ENCODE peak calls at places on chromosomes 2 and 18, in four cellular contexts. D is K562, P is WTC11, J is HepG2. A is an unnamed sample.

GRCh38 chr2:99881901-99882591 is 260.3 kb downstream of the AFF3 start:
- DNase-seq in D (no peak), P (no peak), J (no peak), A (peak)

GRCh38 chr2:96809216-96809882 is 6.7 kb upstream of the CNNM3 start:
- DNase-seq in D (no peak), P (no peak), J (no peak), A (no peak)

GRCh38 chr2:152200562-152201465 is 25.3 kb upstream of the STAM2 start:
- DNase-seq in D (peak), P (peak), J (peak), A (peak)

GRCh38 chr2:73944714-73945113 is 18.0 kb downstream of the DGUOK start:
- DNase-seq in D (no peak), P (no peak), J (no peak), A (no peak)

GRCh38 chr18:48928787-48929186 is 22.0 kb downstream of the SMAD7 start:
- DNase-seq in D (no peak), P (no peak), J (peak), A (no peak)

GRCh38 chr2:157460384-157460837 is 16.5 kb upstream of the CYTIP start:
- DNase-seq in D (no peak), P (no peak), J (peak), A (no peak)

GRCh38 chr2:70608373-70608772 is 54.7 kb upstream of the TGFA start:
- DNase-seq in D (no peak), P (no peak), J (no peak), A (no peak)

GRCh38 chr2:11344342-11344955 is at the start of gene ROCK2:
- DNase-seq in D (peak), P (peak), J (peak), A (peak)

GRCh38 chr2:69514836-69515235 is 77.6 kb upstream of the NFU1 start:
- DNase-seq in D (no peak), P (no peak), J (no peak), A (no peak)

GRCh38 chr2:235010117-235010729 is 58.4 kb downstream of the SH3BP4 start:
- DNase-seq in D (no peak), P (no peak), J (no peak), A (no peak)

GRCh38 chr2:98468621-98469236 is 24.1 kb downstream of the INPP4A start:
- DNase-seq in D (no peak), P (no peak), J (no peak), A (no peak)

GRCh38 chr2:223044916-223045700 is 6.9 kb upstream of the KCNE4 start:
- DNase-seq in D (no peak), P (no peak), J (no peak), A (no peak)

GRCh38 chr2:233976690-233977294 is 59.6 kb downstream of the TRPM8 start:
- DNase-seq in D (peak), P (no peak), J (peak), A (peak)

GRCh38 chr2:208488668-208489564 is 82.3 kb downstream of the PTH2R start:
- DNase-seq in D (peak), P (no peak), J (no peak), A (no peak)

GRCh38 chr2:9261231-9261883 is 54.7 kb downstream of the ASAP2 start:
- DNase-seq in D (no peak), P (no peak), J (no peak), A (no peak)

GRCh38 chr18:74114206-74114605 is 33.4 kb downstream of the FBXO15 start:
- DNase-seq in D (no peak), P (no peak), J (no peak), A (no peak)

GRCh38 chr2:101837354-101837753 is 139.8 kb downstream of the MAP4K4 start:
- DNase-seq in D (no peak), P (no peak), J (no peak), A (no peak)

GRCh38 chr2:106163948-106164580 is 30.0 kb downstream of the UXS1 start:
- DNase-seq in D (no peak), P (no peak), J (no peak), A (no peak)

GRCh38 chr2:10412380-10412779 is 35.7 kb downstream of the ODC1 start:
- DNase-seq in D (peak), P (peak), J (peak), A (peak)

GRCh38 chr2:208189782-208190181 is at the start of gene C2orf80:
- DNase-seq in D (no peak), P (no peak), J (no peak), A (no peak)

GRCh38 chr2:200662727-200663126 is 76.9 kb downstream of the AOX1 start:
- DNase-seq in D (no peak), P (no peak), J (peak), A (no peak)

GRCh38 chr2:168915433-168916328 is 14.6 kb downstream of the G6PC2 start:
- DNase-seq in D (no peak), P (no peak), J (no peak), A (no peak)

GRCh38 chr2:223058952-223059716 is 7.1 kb downstream of the KCNE4 start:
- DNase-seq in D (peak), P (no peak), J (peak), A (no peak)

GRCh38 chr18:8607776-8608682 is 1.2 kb upstream of the RAB12 start:
- DNase-seq in D (no peak), P (no peak), J (peak), A (no peak)

GRCh38 chr2:157229572-157229971 is 27.9 kb upstream of the GALNT5 start:
- DNase-seq in D (no peak), P (no peak), J (no peak), A (no peak)

GRCh38 chr2:49241506-49241905 is 87.2 kb upstream of the FSHR start:
- DNase-seq in D (no peak), P (no peak), J (no peak), A (no peak)

DNA sequence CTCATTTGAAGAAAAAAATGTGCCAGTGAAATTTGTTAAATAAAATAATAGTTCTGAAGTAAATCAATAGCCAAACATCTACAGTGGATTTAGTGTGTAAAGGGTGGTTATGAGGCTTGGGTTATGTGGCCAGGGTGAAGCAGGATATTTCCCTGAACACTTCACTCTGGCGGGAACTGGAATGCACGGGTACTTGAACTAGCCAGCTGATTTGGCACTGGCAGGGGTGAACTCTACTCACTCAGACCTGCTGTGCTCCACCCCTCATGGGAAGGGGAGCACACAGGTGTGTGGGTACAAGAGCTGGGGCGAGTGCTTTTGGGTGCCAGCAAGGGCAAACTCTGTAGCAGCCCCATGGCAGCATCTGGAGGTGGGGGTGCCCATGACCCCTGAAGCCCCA is 278.2 kb downstream of the CALCRL start:
- DNase-seq in D (no peak), P (no peak), J (no peak), A (no peak)
- TF ChIP-seq ELF4 in D (no peak), P (no peak), J (no peak), A (no peak)

DNA sequence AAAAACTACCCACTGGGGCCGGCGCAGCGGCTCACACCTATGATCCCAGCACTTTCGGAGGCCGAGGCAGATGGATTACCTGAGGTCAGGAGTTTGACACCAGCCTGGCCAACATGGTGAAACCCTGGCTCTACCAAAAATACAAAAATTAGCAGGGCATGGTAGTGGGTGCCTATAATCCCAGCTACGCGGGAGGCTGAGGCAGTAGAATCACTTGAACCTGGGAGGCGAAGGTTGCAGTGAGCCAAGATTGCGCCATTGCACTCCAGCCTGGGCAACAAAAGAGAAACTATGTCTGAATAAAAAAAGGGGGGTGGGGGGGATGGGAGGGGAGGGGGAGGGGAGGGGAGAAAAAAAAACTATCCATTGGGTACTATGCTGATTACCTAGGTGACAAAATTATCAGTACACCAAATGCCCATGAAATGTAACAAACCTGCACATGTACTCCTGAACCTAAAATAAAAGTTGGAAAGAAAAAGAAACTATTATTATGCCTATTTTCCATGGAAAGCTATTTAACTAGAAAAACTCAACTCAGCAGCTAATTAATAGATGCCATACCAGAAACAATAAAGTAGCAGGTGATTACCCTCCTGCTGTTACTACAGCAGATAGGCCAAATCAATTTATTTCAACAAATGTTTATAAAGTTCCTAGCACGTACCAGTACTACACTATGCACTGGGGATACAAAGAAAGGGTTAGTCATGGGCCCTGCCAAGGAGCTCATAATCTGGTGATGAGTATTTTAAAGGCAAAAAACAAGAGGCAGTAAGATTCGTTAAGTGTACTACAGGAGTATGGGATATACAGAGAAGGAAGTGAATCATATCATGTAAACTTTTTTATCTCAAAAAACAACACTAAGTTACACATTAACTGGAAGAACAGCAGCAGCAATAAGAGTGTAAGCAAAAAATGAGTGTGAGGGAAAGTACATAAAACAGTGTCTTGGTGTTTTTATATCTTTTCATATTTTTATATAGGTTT is 112.8 kb upstream of the SLC39A10 start:
- DNase-seq in D (no peak), P (no peak), J (peak), A (no peak)
- TF ChIP-seq ELF4 in D (no peak), P (no peak), J (no peak), A (no peak)

DNA sequence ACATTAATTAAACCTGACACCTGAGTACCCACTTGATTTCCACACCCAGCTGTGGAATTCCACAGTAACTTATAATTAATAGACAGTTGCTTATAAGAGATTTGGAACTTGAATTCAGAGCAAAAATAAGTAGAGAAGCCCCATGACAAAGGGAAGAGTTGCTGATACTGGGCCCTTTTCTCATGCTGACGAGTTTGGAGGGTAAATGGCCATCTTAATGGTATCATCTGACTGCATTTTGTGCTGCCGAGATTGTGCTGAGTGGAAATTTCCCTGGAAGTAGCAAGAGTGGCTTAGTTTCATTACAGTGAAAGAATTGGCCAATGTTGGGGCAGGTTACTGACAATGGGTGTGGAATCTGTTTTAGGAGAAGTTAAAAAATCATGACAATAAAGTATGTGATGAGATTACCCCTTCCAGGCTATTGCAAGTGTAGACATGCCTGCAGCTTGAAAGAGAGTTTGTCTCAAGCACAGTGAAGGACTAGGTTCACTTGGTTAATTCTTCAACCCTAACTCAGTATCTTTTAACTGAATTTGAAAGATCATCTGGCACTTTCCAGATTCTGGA is 49.9 kb downstream of the VSNL1 start:
- DNase-seq in D (no peak), P (no peak), J (no peak), A (no peak)
- TF ChIP-seq ELF4 in D (no peak), P (no peak), J (no peak), A (no peak)

DNA sequence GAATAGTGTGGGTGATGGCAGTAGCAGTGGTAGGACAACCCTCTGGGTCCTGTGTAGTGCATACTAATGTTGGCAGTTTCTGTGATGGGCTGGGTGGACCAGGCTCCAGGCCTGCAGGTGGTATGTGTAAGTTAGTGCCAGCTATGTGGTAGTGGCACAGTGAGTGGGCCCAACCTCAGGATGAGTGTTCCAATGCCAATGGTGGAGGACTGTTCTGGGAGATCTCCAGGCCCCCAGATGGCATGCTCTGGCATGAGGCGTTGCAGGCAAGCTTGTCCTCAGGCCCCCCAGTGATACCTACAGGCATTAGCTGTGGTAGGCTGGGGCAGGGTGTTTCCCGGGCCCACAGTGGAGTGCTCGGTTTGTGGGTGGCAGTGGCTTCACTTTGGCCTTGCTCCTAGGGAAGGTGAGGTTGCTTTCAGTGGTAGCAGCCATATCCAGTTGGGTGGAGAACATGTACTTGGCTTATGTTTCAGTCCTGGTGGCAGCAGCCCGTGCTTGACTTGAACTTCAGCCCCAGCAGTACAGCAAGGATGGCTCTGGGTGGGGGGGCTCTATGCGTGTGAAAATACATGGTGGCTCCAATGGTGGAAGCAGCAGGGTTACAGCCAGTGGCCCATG is 32.4 kb downstream of the TEX51 start:
- DNase-seq in D (no peak), P (no peak), J (no peak), A (no peak)
- TF ChIP-seq ELF4 in D (no peak), P (no peak), J (no peak), A (no peak)

GRCh38 chr2:163778045-163778753 is 42.4 kb upstream of the FIGN start:
- DNase-seq in D (no peak), P (no peak), J (no peak), A (no peak)
- TF ChIP-seq ELF4 in D (no peak), P (no peak), J (no peak), A (no peak)

GRCh38 chr2:43818761-43819160 is 19.9 kb downstream of the ABCG5 start:
- DNase-seq in D (no peak), P (no peak), J (no peak), A (no peak)
- TF ChIP-seq ELF4 in D (no peak), P (no peak), J (no peak), A (no peak)

DNA sequence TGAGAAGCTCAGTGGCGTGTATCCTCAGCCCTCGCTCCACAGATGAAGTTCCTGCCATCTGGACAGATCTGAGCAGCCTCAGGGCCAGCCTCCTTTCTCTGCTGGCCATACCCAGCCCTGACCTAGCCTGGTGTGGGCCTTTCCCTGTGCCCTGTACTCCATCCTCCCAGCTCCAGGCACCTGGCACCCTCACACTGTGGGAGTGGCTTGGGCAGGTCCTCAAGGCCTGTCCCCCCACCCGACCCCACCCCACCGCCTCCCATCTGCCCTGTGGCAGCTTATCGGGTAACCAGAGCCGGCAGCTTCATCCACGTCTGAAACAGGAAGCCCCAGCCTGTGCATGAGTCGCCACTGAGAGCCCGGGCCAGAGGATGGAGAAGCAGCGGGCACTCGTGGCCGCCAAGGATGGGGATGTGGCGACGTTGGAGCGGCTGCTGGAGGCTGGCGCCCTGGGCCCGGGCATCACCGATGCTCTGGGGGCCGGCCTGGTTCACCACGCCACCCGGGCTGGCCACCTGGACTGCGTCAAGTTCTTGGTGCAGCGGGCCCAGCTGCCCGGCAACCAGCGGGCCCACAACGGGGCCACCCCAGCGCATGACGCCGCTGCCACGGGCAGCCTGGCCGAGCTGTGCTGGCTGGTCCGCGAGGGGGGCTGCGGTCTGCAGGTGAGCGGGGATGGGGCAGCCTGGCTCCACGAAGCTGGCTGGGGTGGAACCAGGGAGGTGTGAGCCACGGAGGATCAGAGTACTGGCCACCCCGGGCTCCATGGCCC is at the start of gene ESPNL:
- DNase-seq in D (peak), P (no peak), J (no peak), A (no peak)
- TF ChIP-seq ELF4 in D (no peak), P (no peak), J (no peak), A (no peak)

GRCh38 chr2:26849056-26850001 is 1.4 kb downstream of the DPYSL5 start:
- DNase-seq in D (peak), P (peak), J (no peak), A (peak)

GRCh38 chr2:26846881-26847662 is 860 bp upstream of the DPYSL5 start:
- DNase-seq in D (peak), P (peak), J (no peak), A (no peak)

GRCh38 chr2:26847663-26848335 is at the start of gene DPYSL5:
- DNase-seq in D (peak), P (peak), J (no peak), A (peak)

GRCh38 chr2:26850002-26850431 is 2.1 kb downstream of the DPYSL5 start:
- DNase-seq in D (peak), P (peak), J (no peak), A (no peak)

GRCh38 chr2:26848336-26849055 is 564 bp downstream of the DPYSL5 start:
- DNase-seq in D (peak), P (no peak), J (no peak), A (peak)
- TF ChIP-seq ELF4 in D (no peak), P (no peak), J (no peak), A (no peak)

DNA sequence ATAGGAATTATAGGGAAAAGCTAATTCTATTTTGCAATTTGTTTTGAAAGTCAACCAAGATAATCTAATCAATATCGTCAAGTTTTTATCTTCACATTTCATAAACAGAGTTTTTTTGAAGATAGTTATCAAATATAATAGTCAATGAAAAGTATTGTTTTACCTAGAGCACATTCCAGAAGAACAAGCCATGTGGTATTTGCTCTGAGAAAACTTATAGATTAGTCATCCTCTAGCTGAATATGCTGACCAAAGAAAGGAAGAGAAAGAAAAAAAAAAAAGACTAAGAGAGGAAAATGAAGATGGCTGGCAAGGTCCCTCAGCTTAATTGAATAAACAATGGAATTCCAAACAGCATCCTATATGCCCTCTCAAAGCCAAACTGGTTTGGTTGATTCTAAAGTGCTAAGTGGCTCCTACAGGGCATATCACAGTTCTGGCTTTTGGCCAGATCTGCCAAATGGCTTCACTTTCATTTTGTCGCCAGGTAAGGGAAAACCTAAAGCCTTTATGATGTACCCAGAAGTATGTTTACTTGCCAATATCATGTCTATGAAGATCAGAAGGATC is 132.6 kb downstream of the VWC2L start:
- DNase-seq in D (no peak), P (no peak), J (no peak), A (no peak)
- TF ChIP-seq ELF4 in D (no peak), P (no peak), J (no peak), A (no peak)

A was measured in HEK293T.